ENCODE peak calls at places on chromosomes 16 and 17, in six cellular contexts. J is mesothelial cell of epicardium; A is B cell; O is NCI-H526 treated with DMSO at 0.1 percent for 48 hours; K is SW 1271; Q is effector CD4-positive, alpha-beta T cell. X is an unnamed sample.

GRCh38 chr16:84806256-84806889 is 13.4 kb upstream of the CRISPLD2 start:
- DNase-seq in A (peak), K (peak), Q (no peak), J (no peak), O (no peak), X (no peak)

GRCh38 chr16:68739964-68740627 is 3.0 kb downstream of the CDH1 start:
- DNase-seq in Q (no peak), K (no peak), A (no peak), J (no peak), O (no peak), X (no peak)

GRCh38 chr17:72606656-72607055 is 485.8 kb downstream of the SLC39A11 start:
- DNase-seq in O (no peak), K (no peak), J (no peak), A (no peak), Q (no peak), X (no peak)

GRCh38 chr16:85354623-85355514 is 242.6 kb upstream of the CIBAR2 start:
- DNase-seq in Q (no peak), O (no peak), J (no peak), K (no peak), A (no peak), X (peak)

GRCh38 chr16:65098916-65099315 is 22.9 kb downstream of the CDH11 start:
- DNase-seq in J (no peak), K (no peak), O (no peak), Q (no peak), A (no peak), X (no peak)

GRCh38 chr16:49858200-49859129 is 2.6 kb upstream of the ZNF423 start:
- DNase-seq in J (no peak), K (no peak), O (no peak), Q (no peak), A (peak), X (peak)

GRCh38 chr16:55552621-55553020 is 13.9 kb upstream of the CAPNS2 start:
- DNase-seq in J (no peak), Q (no peak), K (no peak), O (no peak), A (no peak), X (no peak)

GRCh38 chr16:84898447-84898846 is 78.7 kb downstream of the CRISPLD2 start:
- DNase-seq in K (no peak), Q (no peak), A (no peak), J (no peak), O (no peak), X (no peak)

GRCh38 chr17:82517230-82517865 is 2.2 kb upstream of the FOXK2 start:
- DNase-seq in A (no peak), O (no peak), K (no peak), J (no peak), Q (no peak), X (no peak)

GRCh38 chr17:81116704-81117103 is 48.6 kb upstream of the PVALEF start:
- DNase-seq in A (no peak), Q (no peak), J (no peak), K (no peak), O (no peak), X (peak)

GRCh38 chr16:58024673-58025350 is 742 bp upstream of the MMP15 start:
- DNase-seq in Q (no peak), O (no peak), A (peak), K (no peak), J (no peak), X (peak)

GRCh38 chr17:65407017-65407416 is 154.4 kb downstream of the AXIN2 start:
- DNase-seq in O (no peak), K (no peak), A (no peak), Q (no peak), J (no peak), X (no peak)

GRCh38 chr17:65941500-65941899 is 250.4 kb downstream of the CEP112 start:
- DNase-seq in Q (no peak), A (no peak), J (no peak), K (no peak), O (no peak), X (no peak)

GRCh38 chr16:81175325-81175891 is 63.1 kb upstream of the BCO1 start:
- DNase-seq in J (no peak), A (no peak), K (no peak), O (no peak), Q (no peak), X (no peak)

GRCh38 chr17:27543464-27543856 is 87.2 kb downstream of the KSR1 start:
- DNase-seq in A (no peak), O (no peak), K (no peak), Q (no peak), J (no peak), X (no peak)

GRCh38 chr16:15782573-15783365 is 74.1 kb downstream of the MYH11 start:
- DNase-seq in J (no peak), Q (no peak), K (no peak), A (no peak), O (no peak), X (no peak)

GRCh38 chr17:75459590-75460267 is 3.3 kb downstream of the TMEM94 start:
- DNase-seq in O (no peak), A (no peak), Q (no peak), K (no peak), J (no peak), X (no peak)

GRCh38 chr16:81841709-81842108 is 62.6 kb downstream of the PLCG2 start:
- DNase-seq in Q (no peak), O (no peak), J (no peak), A (peak), K (no peak), X (no peak)

X was measured in left lobe of liver.